ENCODE peak calls at places on chromosomes 13 and 19, in five cellular contexts. One of them, this sample, is unnamed.

GRCh38 chr19:30567535-30568232 is 195.5 kb downstream of the ZNF536 start:
- DNase-seq in neuronal stem cell: no peak
- DNase-seq in IMR-90: no peak
- DNase-seq in mesenchymal stem cell: no peak
- DNase-seq in H1: no peak
- DNase-seq in this sample: no peak

GRCh38 chr13:30736461-30736860 is 1.1 kb downstream of the ALOX5AP start:
- DNase-seq in neuronal stem cell: no peak
- DNase-seq in IMR-90: no peak
- DNase-seq in mesenchymal stem cell: no peak
- DNase-seq in H1: no peak
- DNase-seq in this sample: no peak

GRCh38 chr13:21685485-21686064 is 14.7 kb downstream of the FGF9 start:
- DNase-seq in neuronal stem cell: no peak
- DNase-seq in IMR-90: no peak
- DNase-seq in mesenchymal stem cell: no peak
- DNase-seq in H1: no peak
- DNase-seq in this sample: no peak

GRCh38 chr13:19959141-19959830 is 759 bp downstream of the ZMYM2 start:
- DNase-seq in neuronal stem cell: peak
- DNase-seq in IMR-90: peak
- DNase-seq in mesenchymal stem cell: peak
- DNase-seq in H1: peak
- DNase-seq in this sample: peak

GRCh38 chr13:112657850-112658445 is 31.9 kb upstream of the ATP11A start:
- DNase-seq in neuronal stem cell: no peak
- DNase-seq in IMR-90: peak
- DNase-seq in mesenchymal stem cell: peak
- DNase-seq in H1: no peak
- DNase-seq in this sample: peak

GRCh38 chr13:72656357-72656756 is 71.1 kb downstream of the MZT1 start:
- DNase-seq in neuronal stem cell: no peak
- DNase-seq in IMR-90: no peak
- DNase-seq in mesenchymal stem cell: no peak
- DNase-seq in H1: no peak
- DNase-seq in this sample: no peak

GRCh38 chr13:28423010-28423409 is 71.9 kb downstream of the FLT1 start:
- DNase-seq in neuronal stem cell: no peak
- DNase-seq in IMR-90: no peak
- DNase-seq in mesenchymal stem cell: no peak
- DNase-seq in H1: no peak
- DNase-seq in this sample: no peak

GRCh38 chr13:78977311-78977710 is 318.4 kb upstream of the OBI1 start:
- DNase-seq in neuronal stem cell: no peak
- DNase-seq in IMR-90: no peak
- DNase-seq in mesenchymal stem cell: no peak
- DNase-seq in H1: no peak
- DNase-seq in this sample: no peak

GRCh38 chr19:47660435-47660832 is 51.5 kb downstream of the BICRA start:
- DNase-seq in neuronal stem cell: no peak
- DNase-seq in IMR-90: no peak
- DNase-seq in mesenchymal stem cell: no peak
- DNase-seq in H1: no peak
- DNase-seq in this sample: no peak

GRCh38 chr19:17687141-17687856 is 855 bp downstream of the UNC13A start:
- DNase-seq in neuronal stem cell: no peak
- DNase-seq in IMR-90: no peak
- DNase-seq in mesenchymal stem cell: no peak
- DNase-seq in H1: peak
- DNase-seq in this sample: peak

GRCh38 chr19:2469102-2469914 is 6.6 kb upstream of the GADD45B start:
- DNase-seq in neuronal stem cell: no peak
- DNase-seq in IMR-90: peak
- DNase-seq in mesenchymal stem cell: peak
- DNase-seq in H1: no peak
- DNase-seq in this sample: peak

GRCh38 chr13:50800091-50800739 is 43.3 kb downstream of the DLEU7 start:
- DNase-seq in neuronal stem cell: no peak
- DNase-seq in IMR-90: no peak
- DNase-seq in mesenchymal stem cell: peak
- DNase-seq in H1: no peak
- DNase-seq in this sample: no peak

GRCh38 chr19:18278521-18279265 is 2.7 kb downstream of the JUND start:
- DNase-seq in neuronal stem cell: no peak
- DNase-seq in IMR-90: no peak
- DNase-seq in mesenchymal stem cell: peak
- DNase-seq in H1: no peak
- DNase-seq in this sample: no peak

GRCh38 chr19:16303755-16304154 is 20.9 kb upstream of the KLF2 start:
- DNase-seq in neuronal stem cell: no peak
- DNase-seq in IMR-90: no peak
- DNase-seq in mesenchymal stem cell: no peak
- DNase-seq in H1: no peak
- DNase-seq in this sample: no peak

GRCh38 chr13:35468195-35468594 is 8.3 kb downstream of the MAB21L1 start:
- DNase-seq in neuronal stem cell: no peak
- DNase-seq in IMR-90: no peak
- DNase-seq in mesenchymal stem cell: no peak
- DNase-seq in H1: no peak
- DNase-seq in this sample: no peak

GRCh38 chr19:11020982-11021759 is 60.3 kb downstream of the SMARCA4 start:
- DNase-seq in neuronal stem cell: no peak
- DNase-seq in IMR-90: no peak
- DNase-seq in mesenchymal stem cell: no peak
- DNase-seq in H1: no peak
- DNase-seq in this sample: no peak

GRCh38 chr13:87999141-87999765 is 328.1 kb downstream of the SLITRK5 start:
- DNase-seq in neuronal stem cell: no peak
- DNase-seq in IMR-90: peak
- DNase-seq in mesenchymal stem cell: peak
- DNase-seq in H1: no peak
- DNase-seq in this sample: no peak

GRCh38 chr19:17720487-17720839 is 1.2 kb downstream of the MAP1S start:
- DNase-seq in neuronal stem cell: no peak
- DNase-seq in IMR-90: no peak
- DNase-seq in mesenchymal stem cell: no peak
- DNase-seq in H1: no peak
- DNase-seq in this sample: no peak

GRCh38 chr19:48645652-48646191 is at the start of gene CA11:
- DNase-seq in neuronal stem cell: no peak
- DNase-seq in IMR-90: no peak
- DNase-seq in mesenchymal stem cell: no peak
- DNase-seq in H1: peak
- DNase-seq in this sample: peak

GRCh38 chr19:39805120-39805519 is 26.5 kb downstream of the LEUTX start:
- DNase-seq in neuronal stem cell: no peak
- DNase-seq in IMR-90: peak
- DNase-seq in mesenchymal stem cell: no peak
- DNase-seq in H1: no peak
- DNase-seq in this sample: no peak

GRCh38 chr19:47124937-47125668 is 5.5 kb upstream of the SAE1 start:
- DNase-seq in neuronal stem cell: peak
- DNase-seq in IMR-90: peak
- DNase-seq in mesenchymal stem cell: peak
- DNase-seq in H1: no peak
- DNase-seq in this sample: peak

GRCh38 chr19:43525836-43526771 is 897 bp downstream of the ETHE1 start:
- DNase-seq in neuronal stem cell: no peak
- DNase-seq in IMR-90: peak
- DNase-seq in mesenchymal stem cell: peak
- DNase-seq in H1: peak
- DNase-seq in this sample: peak

GRCh38 chr19:33374406-33374703 is 846 bp downstream of the CEBPG start:
- DNase-seq in neuronal stem cell: no peak
- DNase-seq in IMR-90: peak
- DNase-seq in mesenchymal stem cell: peak
- DNase-seq in H1: no peak
- DNase-seq in this sample: no peak

GRCh38 chr19:20478936-20479335 is 86.6 kb downstream of the ZNF737 start:
- DNase-seq in neuronal stem cell: no peak
- DNase-seq in IMR-90: no peak
- DNase-seq in mesenchymal stem cell: no peak
- DNase-seq in H1: no peak
- DNase-seq in this sample: no peak

GRCh38 chr13:87123987-87124784 is 547.0 kb upstream of the SLITRK5 start:
- DNase-seq in neuronal stem cell: peak
- DNase-seq in IMR-90: peak
- DNase-seq in mesenchymal stem cell: peak
- DNase-seq in H1: no peak
- DNase-seq in this sample: peak

GRCh38 chr13:113383089-113383488 is 19.2 kb upstream of the GRTP1 start:
- DNase-seq in neuronal stem cell: no peak
- DNase-seq in IMR-90: no peak
- DNase-seq in mesenchymal stem cell: no peak
- DNase-seq in H1: no peak
- DNase-seq in this sample: no peak

GRCh38 chr19:35381318-35381717 is 10.4 kb downstream of the GPR42 start:
- DNase-seq in neuronal stem cell: no peak
- DNase-seq in IMR-90: no peak
- DNase-seq in mesenchymal stem cell: no peak
- DNase-seq in H1: no peak
- DNase-seq in this sample: no peak

GRCh38 chr13:28048768-28049167 is 51.6 kb downstream of the FLT3 start:
- DNase-seq in neuronal stem cell: no peak
- DNase-seq in IMR-90: no peak
- DNase-seq in mesenchymal stem cell: no peak
- DNase-seq in H1: no peak
- DNase-seq in this sample: no peak

GRCh38 chr19:16025108-16026101 is 50.9 kb upstream of the TPM4 start:
- DNase-seq in neuronal stem cell: no peak
- DNase-seq in IMR-90: peak
- DNase-seq in mesenchymal stem cell: peak
- DNase-seq in H1: no peak
- DNase-seq in this sample: peak

GRCh38 chr19:57002765-57003164 is 117.0 kb upstream of the USP29 start:
- DNase-seq in neuronal stem cell: no peak
- DNase-seq in IMR-90: no peak
- DNase-seq in mesenchymal stem cell: no peak
- DNase-seq in H1: no peak
- DNase-seq in this sample: no peak

GRCh38 chr19:57008432-57008831 is 111.4 kb upstream of the USP29 start:
- DNase-seq in neuronal stem cell: no peak
- DNase-seq in IMR-90: no peak
- DNase-seq in mesenchymal stem cell: no peak
- DNase-seq in H1: no peak
- DNase-seq in this sample: no peak

GRCh38 chr19:57002195-57002601 is 117.6 kb upstream of the USP29 start:
- DNase-seq in neuronal stem cell: no peak
- DNase-seq in IMR-90: no peak
- DNase-seq in mesenchymal stem cell: no peak
- DNase-seq in H1: no peak
- DNase-seq in this sample: no peak

DNA sequence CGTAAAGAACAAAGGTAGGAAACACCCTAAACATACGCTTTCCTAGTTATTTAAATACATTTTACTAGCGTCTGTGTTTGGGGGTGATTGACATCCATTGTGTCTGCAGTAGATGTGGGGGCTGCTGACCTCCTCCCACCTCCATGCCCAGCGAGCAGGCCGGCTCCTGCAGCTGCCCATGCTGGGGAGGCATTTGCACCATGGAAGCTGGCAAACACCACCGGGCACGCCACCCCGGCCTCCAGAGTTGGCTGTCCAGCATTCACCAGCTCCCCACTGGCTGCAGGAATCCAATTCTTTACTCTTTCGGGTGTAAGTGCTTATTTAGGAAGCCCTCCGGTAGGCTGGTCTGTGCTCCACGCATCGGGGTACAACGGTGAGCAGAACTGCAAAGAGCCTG is 115.4 kb upstream of the USP29 start:
- DNase-seq in neuronal stem cell: no peak
- DNase-seq in IMR-90: no peak
- DNase-seq in mesenchymal stem cell: no peak
- DNase-seq in H1: no peak
- DNase-seq in this sample: no peak
- H2AFZ ChIP-seq in neuronal stem cell: no peak
- H2AFZ ChIP-seq in IMR-90: no peak
- H2AFZ ChIP-seq in mesenchymal stem cell: no peak
- H2AFZ ChIP-seq in H1: no peak
- H2AFZ ChIP-seq in this sample: no peak

GRCh38 chr13:33817513-33817842 is 471 bp upstream of the RFC3 start:
- DNase-seq in neuronal stem cell: no peak
- DNase-seq in IMR-90: peak
- DNase-seq in mesenchymal stem cell: no peak
- DNase-seq in H1: no peak
- DNase-seq in this sample: no peak
- H2BK15ac ChIP-seq in neuronal stem cell: no peak
- H2BK15ac ChIP-seq in IMR-90: no peak
- H2BK15ac ChIP-seq in mesenchymal stem cell: no peak
- H2BK15ac ChIP-seq in H1: no peak
- H2BK15ac ChIP-seq in this sample: no peak

DNA sequence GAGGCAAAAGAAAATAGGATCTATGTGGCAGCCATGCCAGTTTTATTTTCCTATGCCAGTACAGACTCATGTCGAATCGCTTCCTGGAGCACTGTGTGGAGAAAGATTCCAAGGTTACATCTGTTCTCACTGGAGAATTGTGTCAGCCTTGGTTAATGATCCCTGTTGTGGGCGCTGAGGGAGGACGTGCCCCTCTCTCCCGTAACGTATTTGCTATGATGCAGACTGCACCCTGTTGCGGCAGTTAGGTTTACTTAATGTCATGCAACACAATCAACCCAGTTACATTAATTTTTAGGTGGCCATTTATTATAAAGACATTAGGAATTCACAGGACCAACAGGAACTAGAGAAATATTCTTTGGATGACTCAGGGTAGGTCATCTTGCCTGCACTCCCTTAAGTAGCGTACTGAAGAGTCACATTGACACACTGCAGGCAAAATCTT is 892.9 kb downstream of the EFNB2 start:
- DNase-seq in neuronal stem cell: no peak
- DNase-seq in IMR-90: peak
- DNase-seq in mesenchymal stem cell: peak
- DNase-seq in H1: no peak
- DNase-seq in this sample: no peak
- H2BK5ac ChIP-seq in neuronal stem cell: no peak
- H2BK5ac ChIP-seq in IMR-90: no peak
- H2BK5ac ChIP-seq in mesenchymal stem cell: peak
- H2BK5ac ChIP-seq in H1: no peak
- H2BK5ac ChIP-seq in this sample: no peak

GRCh38 chr19:46076951-46077814 is 36.4 kb upstream of the IGFL4 start:
- DNase-seq in neuronal stem cell: peak
- DNase-seq in IMR-90: peak
- DNase-seq in mesenchymal stem cell: peak
- DNase-seq in H1: peak
- DNase-seq in this sample: peak
- H2AFZ ChIP-seq in neuronal stem cell: peak
- H2AFZ ChIP-seq in IMR-90: peak
- H2AFZ ChIP-seq in mesenchymal stem cell: peak
- H2AFZ ChIP-seq in H1: peak
- H2AFZ ChIP-seq in this sample: no peak

This sample was measured in H9.